ENCODE peak calls at places on chromosomes 4 and X, in seven cellular contexts. T is RWPE1; G is activated T-cell treated with anti-CD3 and anti-CD28 coated beads for 1 hour; V is CD8-positive, alpha-beta memory T cell; B is T-cell; L is H9; O is MM.1S. H is an unnamed sample.

GRCh38 chrX:115337735-115338134 is 48.2 kb downstream of the LUZP4 start:
- DNase-seq in T (no peak), G (no peak), V (no peak), B (no peak), L (no peak), O (no peak), H (no peak)

GRCh38 chr4:7291372-7292135 is 99.2 kb downstream of the SORCS2 start:
- DNase-seq in T (no peak), G (no peak), V (no peak), B (no peak), L (no peak), O (no peak), H (no peak)

GRCh38 chr4:105158837-105159236 is 12.2 kb downstream of the TET2 start:
- DNase-seq in T (no peak), G (no peak), V (no peak), B (no peak), L (no peak), O (no peak), H (no peak)

GRCh38 chrX:129808163-129808828 is 28.5 kb downstream of the SASH3 start:
- DNase-seq in T (no peak), G (no peak), V (no peak), B (no peak), L (no peak), O (no peak), H (no peak)

GRCh38 chr4:61211781-61212180 is 11.7 kb downstream of the ADGRL3 start:
- DNase-seq in T (no peak), G (no peak), V (no peak), B (no peak), L (no peak), O (no peak), H (no peak)

GRCh38 chrX:13376857-13377441 is 57.1 kb upstream of the ATXN3L start:
- DNase-seq in T (peak), G (no peak), V (no peak), B (no peak), L (no peak), O (no peak), H (no peak)

GRCh38 chr4:169120624-169121023 is 110.6 kb upstream of the CBR4 start:
- DNase-seq in T (no peak), G (no peak), V (no peak), B (no peak), L (no peak), O (no peak), H (no peak)

GRCh38 chr4:151014521-151015457 is at the start of gene LRBA:
- DNase-seq in T (peak), G (peak), V (peak), B (peak), L (peak), O (peak), H (peak)

GRCh38 chr4:38873290-38873949 is 5.8 kb downstream of the FAM114A1 start:
- DNase-seq in T (no peak), G (no peak), V (no peak), B (no peak), L (no peak), O (no peak), H (no peak)

GRCh38 chr4:26877417-26877816 is 16.8 kb downstream of the STIM2 start:
- DNase-seq in T (no peak), G (no peak), V (no peak), B (no peak), L (no peak), O (no peak), H (no peak)

GRCh38 chr4:39047691-39048090 is 14.3 kb upstream of the KLHL5 start:
- DNase-seq in T (no peak), G (no peak), V (no peak), B (no peak), L (no peak), O (no peak), H (no peak)

GRCh38 chr4:158777423-158777822 is 8.6 kb downstream of the FNIP2 start:
- DNase-seq in T (no peak), G (no peak), V (no peak), B (no peak), L (no peak), O (no peak), H (no peak)

GRCh38 chrX:52422884-52423283 is 54.1 kb downstream of the XAGE2 start:
- DNase-seq in T (no peak), G (no peak), V (no peak), B (no peak), L (no peak), O (no peak), H (no peak)

GRCh38 chr4:153651961-153652784 is 31.9 kb upstream of the TLR2 start:
- DNase-seq in T (peak), G (no peak), V (no peak), B (no peak), L (no peak), O (no peak), H (no peak)

GRCh38 chr4:141768954-141769353 is 132.6 kb downstream of the IL15 start:
- DNase-seq in T (peak), G (no peak), V (no peak), B (no peak), L (no peak), O (no peak), H (no peak)

GRCh38 chr4:40933272-40934053 is 183.7 kb downstream of the NSUN7 start:
- DNase-seq in T (no peak), G (no peak), V (no peak), B (no peak), L (no peak), O (no peak), H (no peak)

GRCh38 chrX:40152173-40152705 is 54.5 kb upstream of the BCOR start:
- DNase-seq in T (no peak), G (peak), V (peak), B (no peak), L (peak), O (no peak), H (no peak)

GRCh38 chr4:101280866-101281600 is 66.3 kb downstream of the PPP3CA start:
- DNase-seq in T (no peak), G (no peak), V (no peak), B (no peak), L (no peak), O (no peak), H (no peak)

GRCh38 chr4:137705171-137705783 is 173.0 kb upstream of the PCDH18 start:
- DNase-seq in T (no peak), G (no peak), V (no peak), B (no peak), L (no peak), O (no peak), H (no peak)

GRCh38 chrX:28576117-28576516 is 11.1 kb upstream of the IL1RAPL1 start:
- DNase-seq in T (no peak), G (no peak), V (no peak), B (no peak), L (no peak), O (peak), H (no peak)

H was measured in NCI-H526 treated with DMSO at 0.1 percent for 48 hours.